ENCODE peak calls at places on chromosomes 4 and X, in seven cellular contexts. I is heart right ventricle, K is heart left ventricle, V is AG10803, U is WERI-Rb-1, J is left ventricle myocardium inferior, B is RWPE2. R is an unnamed sample.

GRCh38 chrX:148856505-148856904 is 356.1 kb downstream of the AFF2 start:
- DNase-seq in I (no peak), K (no peak), V (no peak), U (no peak), J (no peak), B (no peak), R (no peak)

GRCh38 chr4:189126040-189126439 is 814.6 kb upstream of the FRG1 start:
- DNase-seq in I (no peak), K (no peak), V (no peak), U (no peak), J (no peak), B (no peak), R (no peak)

GRCh38 chr4:188214861-188215260 is 75.6 kb downstream of the TRIML1 start:
- DNase-seq in I (no peak), K (no peak), V (no peak), U (no peak), J (no peak), B (no peak), R (no peak)

GRCh38 chr4:168541608-168541953 is 44.7 kb downstream of the PALLD start:
- DNase-seq in I (no peak), K (no peak), V (peak; percentile 60), U (no peak), J (no peak), B (peak; percentile 72), R (no peak)

GRCh38 chr4:80608285-80608980 is 272.9 kb downstream of the CFAP299 start:
- DNase-seq in I (no peak), K (no peak), V (peak; percentile 54), U (no peak), J (no peak), B (no peak), R (no peak)

GRCh38 chrX:106286053-106286650 is 118.0 kb downstream of the PWWP3B start:
- DNase-seq in I (no peak), K (no peak), V (peak; percentile 6), U (no peak), J (no peak), B (no peak), R (no peak)

GRCh38 chr4:27234306-27234899 is 373.8 kb downstream of the STIM2 start:
- DNase-seq in I (no peak), K (no peak), V (no peak), U (no peak), J (no peak), B (no peak), R (no peak)

GRCh38 chr4:120629546-120629945 is 293.0 kb downstream of the PRDM5 start:
- DNase-seq in I (no peak), K (no peak), V (no peak), U (no peak), J (no peak), B (no peak), R (no peak)

GRCh38 chr4:147546341-147546740 is 65.4 kb downstream of the EDNRA start:
- DNase-seq in I (no peak), K (no peak), V (peak; percentile 84), U (no peak), J (no peak), B (no peak), R (no peak)

GRCh38 chr4:114393295-114394038 is 205.1 kb upstream of the UGT8 start:
- DNase-seq in I (no peak), K (no peak), V (no peak), U (no peak), J (no peak), B (no peak), R (no peak)

GRCh38 chr4:110059556-110060191 is 138.7 kb downstream of the ELOVL6 start:
- DNase-seq in I (no peak), K (no peak), V (peak; percentile 6), U (no peak), J (no peak), B (no peak), R (no peak)

GRCh38 chrX:155747520-155747919 is 133.6 kb upstream of the VAMP7 start:
- DNase-seq in I (peak; percentile 24), K (peak; percentile 36), V (no peak), U (no peak), J (peak; percentile 25), B (no peak), R (no peak)

GRCh38 chr4:93217423-93217822 is 611.1 kb upstream of the ATOH1 start:
- DNase-seq in I (no peak), K (no peak), V (no peak), U (peak; percentile 31), J (no peak), B (no peak), R (no peak)

GRCh38 chr4:103091601-103092223 is 7.9 kb downstream of the BDH2 start:
- DNase-seq in I (no peak), K (no peak), V (peak; percentile 81), U (peak; percentile 49), J (no peak), B (no peak), R (peak; percentile 33)

GRCh38 chr4:107117726-107118125 is 81.6 kb upstream of the DKK2 start:
- DNase-seq in I (no peak), K (no peak), V (no peak), U (no peak), J (no peak), B (no peak), R (no peak)

DNA sequence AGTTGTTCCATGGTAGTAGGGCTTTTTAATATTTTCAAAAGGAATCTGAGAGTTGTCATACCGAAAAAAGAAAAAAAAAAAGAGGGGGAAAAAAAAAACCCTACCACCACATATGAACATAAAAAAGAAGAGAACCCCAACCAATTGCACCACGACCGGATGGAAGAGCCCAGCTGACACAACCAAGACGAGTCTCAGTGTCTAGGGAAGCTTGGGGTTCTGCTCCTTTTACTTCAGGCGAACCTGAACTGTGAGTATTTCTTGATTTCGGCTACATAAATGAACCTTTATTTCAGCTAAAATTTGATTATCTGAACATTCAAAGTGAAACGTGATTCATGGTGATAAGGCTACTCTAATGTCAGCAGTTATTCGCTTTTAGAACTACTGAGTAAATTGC is at the start of gene GPR34:
- DNase-seq in I (no peak), K (no peak), V (no peak), U (no peak), J (no peak), B (no peak), R (peak; percentile 15)
- H3K4me3 ChIP-seq in I (no peak within 1 kb of the TSS), K (peak within 1 kb of the TSS; percentile 9), V (no peak within 1 kb of the TSS), U (no peak within 1 kb of the TSS), J (no peak within 1 kb of the TSS), B (no peak within 1 kb of the TSS), R (no peak within 1 kb of the TSS)

GRCh38 chrX:78104447-78105176 is 564 bp downstream of the PGK1 start:
- DNase-seq in I (peak; percentile 40), K (peak; percentile 23), V (peak; percentile 64), U (peak; percentile 35), J (peak; percentile 29), B (no peak), R (peak; percentile 46)

GRCh38 chrX:78111140-78111931 is 7.3 kb downstream of the PGK1 start:
- DNase-seq in I (no peak), K (no peak), V (no peak), U (no peak), J (no peak), B (no peak), R (no peak)

GRCh38 chrX:78105944-78106650 is 2.0 kb downstream of the PGK1 start:
- DNase-seq in I (no peak), K (no peak), V (no peak), U (no peak), J (no peak), B (no peak), R (no peak)

GRCh38 chrX:78106651-78106986 is 2.6 kb downstream of the PGK1 start:
- DNase-seq in I (no peak), K (no peak), V (no peak), U (no peak), J (no peak), B (no peak), R (no peak)

GRCh38 chrX:78109458-78109857 is 5.4 kb downstream of the PGK1 start:
- DNase-seq in I (no peak), K (no peak), V (no peak), U (no peak), J (no peak), B (no peak), R (no peak)
- H3K4me3 ChIP-seq in I (no peak overlapping the region), K (no peak overlapping the region), V (no peak overlapping the region), U (no peak overlapping the region), J (no peak overlapping the region), B (no peak overlapping the region), R (no peak overlapping the region)

GRCh38 chr4:1856920-1857699 is 1.2 kb upstream of the LETM1 start:
- DNase-seq in I (peak; percentile 32), K (no peak), V (no peak), U (peak; percentile 62), J (no peak), B (no peak), R (peak; percentile 68)
- H3K4me3 ChIP-seq in I (peak overlapping the region; percentile 81), K (peak overlapping the region; percentile 86), V (peak overlapping the region; percentile 90), U (peak overlapping the region; percentile 80), J (peak overlapping the region; percentile 76), B (peak overlapping the region; percentile 73), R (peak overlapping the region; percentile 90)

DNA sequence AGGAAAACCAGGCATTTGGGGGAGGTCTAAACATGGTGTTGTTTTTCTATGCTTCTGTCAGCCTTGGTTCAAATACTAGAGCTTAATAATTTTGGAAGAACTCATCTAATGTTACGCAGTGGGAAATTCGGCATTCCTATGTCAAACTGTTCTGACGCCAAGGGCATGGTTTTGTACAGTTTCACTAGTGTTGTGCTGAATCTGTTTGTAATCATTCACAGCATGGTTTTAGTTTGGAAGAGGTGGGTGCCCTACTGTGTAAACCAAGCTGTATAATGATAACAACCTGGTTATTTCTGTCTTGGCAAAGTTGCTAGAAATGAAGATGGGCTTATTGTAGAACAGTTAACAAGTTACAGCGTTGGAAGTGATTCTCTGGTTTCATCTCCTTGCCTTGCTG is 5.2 kb downstream of the DDX3X start:
- DNase-seq in I (no peak), K (no peak), V (peak; percentile 35), U (no peak), J (no peak), B (no peak), R (no peak)
- H3K4me3 ChIP-seq in I (no peak overlapping the region), K (no peak overlapping the region), V (no peak overlapping the region), U (no peak overlapping the region), J (peak overlapping the region; percentile 91), B (no peak overlapping the region), R (no peak overlapping the region)

GRCh38 chr4:159175989-159176375 is 73.1 kb downstream of the RAPGEF2 start:
- DNase-seq in I (no peak), K (no peak), V (no peak), U (no peak), J (no peak), B (no peak), R (no peak)
- H3K4me3 ChIP-seq in I (no peak overlapping the region), K (peak overlapping the region; percentile 4), V (no peak overlapping the region), U (no peak overlapping the region), J (peak overlapping the region; percentile 23), B (peak overlapping the region; percentile 19), R (no peak overlapping the region)

DNA sequence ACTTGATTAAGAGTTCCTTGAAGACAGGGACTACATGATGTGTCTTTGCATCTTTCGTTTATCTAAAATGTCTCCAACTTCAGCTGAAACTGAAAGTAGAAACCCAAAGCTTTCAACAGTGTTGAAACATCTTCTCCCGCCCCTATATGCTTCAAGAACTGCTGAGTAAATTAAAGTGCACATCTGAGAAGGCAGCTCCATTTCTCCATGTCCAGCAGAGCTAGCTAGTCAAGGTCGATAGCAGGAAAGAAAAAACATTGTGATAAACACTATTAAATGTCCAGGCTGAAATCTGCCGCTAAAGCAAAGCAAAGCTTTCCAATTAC is 185.6 kb upstream of the TBL1X start:
- DNase-seq in I (no peak), K (no peak), V (no peak), U (no peak), J (no peak), B (no peak), R (no peak)
- H3K4me3 ChIP-seq in I (no peak overlapping the region), K (peak overlapping the region; percentile 9), V (no peak overlapping the region), U (no peak overlapping the region), J (peak overlapping the region; percentile 17), B (no peak overlapping the region), R (no peak overlapping the region)

R was measured in testis.